ENCODE peak calls at places on chromosomes 4 and X, in four cellular contexts. J is esophagus squamous epithelium; V is fibroblast of lung; U is CD4-positive, alpha-beta memory T cell. Y is an unnamed sample. For H3K9me3, the result is how much of the 10 kb centered on the place peaks cover.

GRCh38 chr4:182192511-182193181 is 50.6 kb upstream of the TENM3 start:
- DNase-seq in J (no peak), V (peak), U (no peak), Y (no peak)

GRCh38 chr4:83569429-83569828 is 33.5 kb downstream of the GPAT3 start:
- DNase-seq in J (no peak), V (no peak), U (no peak), Y (no peak)

GRCh38 chr4:173935622-173936405 is 347.7 kb downstream of the FBXO8 start:
- DNase-seq in J (no peak), V (peak), U (no peak), Y (no peak)

GRCh38 chrX:108439961-108440696 is 491 bp downstream of the COL4A5 start:
- DNase-seq in J (no peak), V (peak), U (no peak), Y (no peak)

GRCh38 chr4:88219099-88219498 is 60.7 kb upstream of the ABCG2 start:
- DNase-seq in J (no peak), V (peak), U (peak), Y (no peak)

GRCh38 chrX:147832707-147833348 is 78.9 kb upstream of the FMR1 start:
- DNase-seq in J (no peak), V (no peak), U (no peak), Y (no peak)

GRCh38 chr4:38499101-38499500 is 164.9 kb upstream of the KLF3 start:
- DNase-seq in J (no peak), V (peak), U (no peak), Y (no peak)

GRCh38 chrX:20393944-20394343 is 127.2 kb upstream of the RPS6KA3 start:
- DNase-seq in J (no peak), V (no peak), U (no peak), Y (no peak)

GRCh38 chr4:81198151-81198550 is 16.9 kb downstream of the PRKG2 start:
- DNase-seq in J (no peak), V (no peak), U (no peak), Y (no peak)

GRCh38 chr4:169826634-169827187 is 69.0 kb upstream of the HPF1 start:
- DNase-seq in J (no peak), V (no peak), U (no peak), Y (no peak)

GRCh38 chr4:101865501-101866062 is 75.1 kb downstream of the BANK1 start:
- DNase-seq in J (no peak), V (peak), U (no peak), Y (no peak)

GRCh38 chrX:118694628-118695027 is 32.8 kb upstream of the IL13RA1 start:
- DNase-seq in J (no peak), V (peak), U (no peak), Y (no peak)

GRCh38 chr4:186746581-186746980 is 22.9 kb upstream of the FAT1 start:
- DNase-seq in J (no peak), V (peak), U (no peak), Y (no peak)

GRCh38 chrX:147693511-147693910 is 218.2 kb upstream of the FMR1 start:
- DNase-seq in J (no peak), V (no peak), U (no peak), Y (no peak)

GRCh38 chrX:9610774-9611392 is 146.0 kb downstream of the TBL1X start:
- DNase-seq in J (no peak), V (peak), U (no peak), Y (no peak)

GRCh38 chrX:15016051-15016450 is 142.8 kb downstream of the MOSPD2 start:
- DNase-seq in J (no peak), V (peak), U (no peak), Y (no peak)

GRCh38 chrX:12360389-12360788 is 222.1 kb downstream of the FRMPD4 start:
- DNase-seq in J (no peak), V (peak), U (no peak), Y (no peak)

GRCh38 chrX:154840856-154841255 is 6.4 kb upstream of the SMIM9 start:
- DNase-seq in J (no peak), V (peak), U (peak), Y (no peak)

GRCh38 chr4:170465434-170465833 is 375.7 kb upstream of the AADAT start:
- DNase-seq in J (no peak), V (no peak), U (no peak), Y (no peak)

GRCh38 chr4:2667428-2667827 is 88.7 kb downstream of the TNIP2 start:
- DNase-seq in J (no peak), V (no peak), U (no peak), Y (no peak)

GRCh38 chr4:107037188-107037587 is 1.1 kb upstream of the DKK2 start:
- DNase-seq in J (no peak), V (peak), U (no peak), Y (no peak)

GRCh38 chr4:153954654-153955053 is 165.8 kb upstream of the SFRP2 start:
- DNase-seq in J (no peak), V (no peak), U (no peak), Y (no peak)

GRCh38 chr4:54657194-54657555 is 582 bp upstream of the KIT start:
- DNase-seq in J (no peak), V (no peak), U (no peak), Y (no peak)
- H3K4me3 ChIP-seq in J (peak), V (peak), U (no peak), Y (peak)

DNA sequence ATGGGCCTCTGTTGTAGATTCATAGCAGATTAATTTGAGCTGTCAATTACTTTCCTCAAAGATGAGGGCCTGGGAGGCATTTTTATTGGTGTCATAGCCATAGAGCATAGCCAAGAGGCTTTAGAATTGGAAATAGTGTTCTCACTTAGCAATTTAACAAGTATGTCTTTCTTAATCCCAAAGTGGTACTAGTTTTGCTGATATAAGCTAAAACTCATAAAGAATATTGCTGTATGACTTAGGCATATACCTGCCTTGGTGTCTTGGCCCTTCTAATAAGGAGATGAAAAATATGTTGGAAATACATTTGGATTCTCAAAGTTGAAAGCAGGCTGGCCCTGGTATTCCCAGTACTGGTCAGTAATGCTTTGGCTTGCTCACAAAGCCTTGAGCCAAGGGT is 221.5 kb upstream of the CXCL13 start:
- DNase-seq in J (no peak), V (no peak), U (no peak), Y (no peak)
- H3K9me3 ChIP-seq in J (under half), V (under half), U (under half), Y (under half)

GRCh38 chr4:10457255-10457801 is at the start of gene ZNF518B:
- DNase-seq in J (no peak), V (peak), U (peak), Y (peak)

GRCh38 chr4:10455133-10455532 is 2.1 kb downstream of the ZNF518B start:
- DNase-seq in J (no peak), V (no peak), U (no peak), Y (no peak)

GRCh38 chr4:10454726-10455125 is 2.5 kb downstream of the ZNF518B start:
- DNase-seq in J (no peak), V (no peak), U (no peak), Y (no peak)

GRCh38 chr4:10458190-10458589 is 964 bp upstream of the ZNF518B start:
- DNase-seq in J (no peak), V (no peak), U (no peak), Y (no peak)

GRCh38 chr4:10456270-10457254 is 664 bp downstream of the ZNF518B start:
- DNase-seq in J (no peak), V (peak), U (peak), Y (peak)
- H3K27ac ChIP-seq in J (peak), V (peak), U (peak), Y (peak)

GRCh38 chrX:153688071-153688470 is 345 bp downstream of the SLC6A8 start:
- DNase-seq in J (no peak), V (no peak), U (no peak), Y (no peak)
- H3K4me3 ChIP-seq in J (peak), V (no peak), U (no peak), Y (no peak)

DNA sequence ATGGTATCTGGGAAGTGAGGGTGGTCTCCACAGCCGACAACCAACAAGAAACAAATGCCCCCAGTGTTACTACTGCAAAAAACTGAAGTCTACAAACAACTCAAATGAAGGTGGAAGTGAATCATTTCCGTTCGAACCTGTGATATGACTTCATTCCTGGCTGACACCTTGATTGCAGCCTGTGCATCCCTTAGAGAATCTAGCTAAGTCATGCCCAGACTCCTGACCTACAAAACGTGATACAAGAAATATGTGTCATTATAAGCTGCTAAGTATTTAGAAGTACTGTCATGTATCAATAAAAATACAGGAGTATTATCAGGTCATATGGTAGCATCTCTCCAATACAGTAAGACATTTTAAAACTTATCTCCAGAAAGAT is 959.7 kb upstream of the LCORL start:
- DNase-seq in J (no peak), V (no peak), U (no peak), Y (no peak)
- H3K9me3 ChIP-seq in J (under half), V (under half), U (under half), Y (under half)

GRCh38 chr4:158168606-158169005 is 4.2 kb downstream of the GASK1B start:
- DNase-seq in J (no peak), V (no peak), U (no peak), Y (no peak)
- H3K27ac ChIP-seq in J (peak), V (no peak), U (no peak), Y (no peak)

GRCh38 chr4:158778712-158779111 is 9.9 kb downstream of the FNIP2 start:
- DNase-seq in J (no peak), V (peak), U (no peak), Y (no peak)

GRCh38 chr4:158783775-158784174 is 14.9 kb downstream of the FNIP2 start:
- DNase-seq in J (no peak), V (peak), U (no peak), Y (no peak)

GRCh38 chr4:158781963-158782362 is 13.1 kb downstream of the FNIP2 start:
- DNase-seq in J (no peak), V (no peak), U (no peak), Y (no peak)

GRCh38 chr4:158786155-158786581 is 17.3 kb downstream of the FNIP2 start:
- DNase-seq in J (no peak), V (peak), U (no peak), Y (no peak)

DNA sequence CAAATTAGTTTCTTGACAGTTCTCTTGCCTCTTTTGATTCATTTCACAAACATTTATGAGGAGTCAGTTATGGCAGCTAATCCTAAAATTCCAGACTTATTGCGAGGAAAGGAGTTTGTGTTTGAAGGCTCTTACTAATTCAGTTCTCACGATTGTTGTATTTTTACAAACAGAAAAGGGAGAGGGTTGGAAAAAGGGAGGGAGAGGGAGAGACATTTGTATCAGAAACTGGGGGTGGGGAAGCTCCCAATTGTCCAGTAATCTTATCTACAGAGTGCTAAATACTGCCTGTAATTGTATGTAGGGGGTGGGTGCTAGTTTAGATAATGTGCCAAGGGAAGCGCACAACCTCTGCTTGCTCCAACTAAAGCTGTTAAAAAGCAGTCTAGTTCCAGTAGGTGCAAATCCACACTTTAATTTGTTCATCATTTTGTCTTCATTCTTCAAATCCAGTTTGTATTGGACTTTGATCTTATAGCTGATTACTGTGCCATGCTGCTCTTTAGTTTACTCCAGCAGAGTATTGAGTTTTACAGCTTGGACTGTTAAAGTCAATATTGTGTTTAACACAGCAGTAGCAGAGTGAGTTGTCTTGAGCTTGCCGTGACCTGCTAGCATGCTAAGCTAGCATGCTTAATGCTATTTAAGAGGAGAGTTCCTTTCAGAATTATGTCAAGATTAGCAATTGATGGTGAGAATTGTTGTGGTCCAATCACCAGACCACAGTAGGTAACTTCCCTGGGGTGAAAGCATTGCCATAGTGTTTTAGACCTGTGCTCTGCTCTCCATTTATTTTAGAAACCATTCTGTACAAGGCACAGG is 13.9 kb downstream of the FNIP2 start:
- DNase-seq in J (no peak), V (peak), U (no peak), Y (no peak)
- H3K4me3 ChIP-seq in J (no peak), V (no peak), U (no peak), Y (no peak)